ENCODE peak calls at places on chromosomes 5 and 9, in eight cellular contexts. One of them, this sample, is unnamed. For H3K9me3 and H3K36me3, the result is how much of the 10 kb centered on the place peaks cover.

GRCh38 chr5:73823508-73823925 is 197.5 kb downstream of the ARHGEF28 start:
- DNase-seq in psoas muscle: no peak
- DNase-seq in ovary: no peak
- DNase-seq in tibial nerve: no peak
- DNase-seq in OCI-LY7: no peak
- DNase-seq in heart right ventricle: no peak
- DNase-seq in suprapubic skin: no peak
- DNase-seq in sigmoid colon: no peak
- DNase-seq in this sample: no peak

GRCh38 chr5:14946813-14947640 is 75.4 kb upstream of the ANKH start:
- DNase-seq in psoas muscle: no peak
- DNase-seq in ovary: no peak
- DNase-seq in tibial nerve: no peak
- DNase-seq in OCI-LY7: peak
- DNase-seq in heart right ventricle: no peak
- DNase-seq in suprapubic skin: no peak
- DNase-seq in sigmoid colon: no peak
- DNase-seq in this sample: no peak

GRCh38 chr9:122806661-122807060 is 6.7 kb downstream of the OR1K1 start:
- DNase-seq in psoas muscle: no peak
- DNase-seq in ovary: no peak
- DNase-seq in tibial nerve: no peak
- DNase-seq in OCI-LY7: no peak
- DNase-seq in heart right ventricle: no peak
- DNase-seq in suprapubic skin: no peak
- DNase-seq in sigmoid colon: no peak
- DNase-seq in this sample: no peak

GRCh38 chr5:78295035-78295961 is 800 bp upstream of the AP3B1 start:
- DNase-seq in psoas muscle: peak
- DNase-seq in ovary: peak
- DNase-seq in tibial nerve: no peak
- DNase-seq in OCI-LY7: peak
- DNase-seq in heart right ventricle: peak
- DNase-seq in suprapubic skin: peak
- DNase-seq in sigmoid colon: peak
- DNase-seq in this sample: no peak

GRCh38 chr9:35660966-35661413 is 2.9 kb downstream of the CCDC107 start:
- DNase-seq in psoas muscle: no peak
- DNase-seq in ovary: no peak
- DNase-seq in tibial nerve: no peak
- DNase-seq in OCI-LY7: no peak
- DNase-seq in heart right ventricle: no peak
- DNase-seq in suprapubic skin: no peak
- DNase-seq in sigmoid colon: peak
- DNase-seq in this sample: no peak

GRCh38 chr5:138981131-138981530 is 106.0 kb upstream of the LRRTM2 start:
- DNase-seq in psoas muscle: no peak
- DNase-seq in ovary: no peak
- DNase-seq in tibial nerve: no peak
- DNase-seq in OCI-LY7: no peak
- DNase-seq in heart right ventricle: no peak
- DNase-seq in suprapubic skin: no peak
- DNase-seq in sigmoid colon: no peak
- DNase-seq in this sample: peak

GRCh38 chr9:93417538-93417937 is 33.9 kb upstream of the FAM120A start:
- DNase-seq in psoas muscle: no peak
- DNase-seq in ovary: no peak
- DNase-seq in tibial nerve: no peak
- DNase-seq in OCI-LY7: no peak
- DNase-seq in heart right ventricle: no peak
- DNase-seq in suprapubic skin: no peak
- DNase-seq in sigmoid colon: no peak
- DNase-seq in this sample: no peak

GRCh38 chr9:133665096-133665495 is 28.9 kb downstream of the DBH start:
- DNase-seq in psoas muscle: no peak
- DNase-seq in ovary: no peak
- DNase-seq in tibial nerve: no peak
- DNase-seq in OCI-LY7: no peak
- DNase-seq in heart right ventricle: no peak
- DNase-seq in suprapubic skin: no peak
- DNase-seq in sigmoid colon: no peak
- DNase-seq in this sample: no peak

GRCh38 chr9:89986190-89986589 is 381.4 kb downstream of the GADD45G start:
- DNase-seq in psoas muscle: no peak
- DNase-seq in ovary: no peak
- DNase-seq in tibial nerve: no peak
- DNase-seq in OCI-LY7: no peak
- DNase-seq in heart right ventricle: no peak
- DNase-seq in suprapubic skin: no peak
- DNase-seq in sigmoid colon: no peak
- DNase-seq in this sample: no peak

GRCh38 chr9:114196924-114197570 is 41.7 kb downstream of the COL27A1 start:
- DNase-seq in psoas muscle: no peak
- DNase-seq in ovary: no peak
- DNase-seq in tibial nerve: no peak
- DNase-seq in OCI-LY7: peak
- DNase-seq in heart right ventricle: no peak
- DNase-seq in suprapubic skin: no peak
- DNase-seq in sigmoid colon: no peak
- DNase-seq in this sample: no peak

GRCh38 chr9:72213906-72214305 is 64.7 kb downstream of the GDA start:
- DNase-seq in psoas muscle: no peak
- DNase-seq in ovary: no peak
- DNase-seq in tibial nerve: no peak
- DNase-seq in OCI-LY7: no peak
- DNase-seq in heart right ventricle: no peak
- DNase-seq in suprapubic skin: no peak
- DNase-seq in sigmoid colon: no peak
- DNase-seq in this sample: no peak

GRCh38 chr9:130128251-130128650 is 44.0 kb upstream of the NCS1 start:
- DNase-seq in psoas muscle: no peak
- DNase-seq in ovary: no peak
- DNase-seq in tibial nerve: no peak
- DNase-seq in OCI-LY7: peak
- DNase-seq in heart right ventricle: no peak
- DNase-seq in suprapubic skin: no peak
- DNase-seq in sigmoid colon: no peak
- DNase-seq in this sample: no peak

GRCh38 chr5:26329562-26330189 is 708.7 kb downstream of the CDH9 start:
- DNase-seq in psoas muscle: no peak
- DNase-seq in ovary: no peak
- DNase-seq in tibial nerve: no peak
- DNase-seq in OCI-LY7: no peak
- DNase-seq in heart right ventricle: no peak
- DNase-seq in suprapubic skin: no peak
- DNase-seq in sigmoid colon: no peak
- DNase-seq in this sample: no peak

DNA sequence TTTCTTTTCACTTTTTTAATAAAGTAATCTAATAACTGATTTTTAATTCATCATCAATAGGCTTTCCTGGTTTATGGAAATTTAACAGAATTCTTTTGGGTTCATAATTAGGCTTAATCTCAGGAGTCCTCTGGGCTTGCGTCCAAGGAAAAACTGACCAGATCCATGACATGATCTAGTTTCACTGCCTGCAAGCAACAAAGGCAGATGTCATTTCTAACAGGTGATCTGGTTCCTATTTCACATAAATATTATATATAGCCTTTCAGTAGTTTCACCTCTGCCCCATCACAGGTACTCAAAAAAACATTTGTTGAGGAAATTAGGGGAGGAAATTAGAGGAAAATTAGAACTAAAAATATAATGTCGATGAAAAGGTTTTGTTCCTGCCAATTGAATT is 126.4 kb downstream of the FBXL17 start:
- DNase-seq in psoas muscle: no peak
- DNase-seq in ovary: no peak
- DNase-seq in tibial nerve: no peak
- DNase-seq in OCI-LY7: no peak
- DNase-seq in heart right ventricle: no peak
- DNase-seq in suprapubic skin: no peak
- DNase-seq in sigmoid colon: no peak
- DNase-seq in this sample: no peak
- H3K9me3 ChIP-seq in psoas muscle: under half
- H3K9me3 ChIP-seq in ovary: under half
- H3K9me3 ChIP-seq in tibial nerve: under half
- H3K9me3 ChIP-seq in OCI-LY7: under half
- H3K9me3 ChIP-seq in heart right ventricle: under half
- H3K9me3 ChIP-seq in suprapubic skin: under half
- H3K9me3 ChIP-seq in sigmoid colon: under half
- H3K9me3 ChIP-seq in this sample: under half

GRCh38 chr9:95063300-95063699 is 254.2 kb downstream of the FANCC start:
- DNase-seq in psoas muscle: no peak
- DNase-seq in ovary: no peak
- DNase-seq in tibial nerve: no peak
- DNase-seq in OCI-LY7: no peak
- DNase-seq in heart right ventricle: no peak
- DNase-seq in suprapubic skin: no peak
- DNase-seq in sigmoid colon: no peak
- DNase-seq in this sample: no peak
- H3K36me3 ChIP-seq in psoas muscle: under half
- H3K36me3 ChIP-seq in ovary: under half
- H3K36me3 ChIP-seq in tibial nerve: under half
- H3K36me3 ChIP-seq in OCI-LY7: under half
- H3K36me3 ChIP-seq in heart right ventricle: half or more
- H3K36me3 ChIP-seq in suprapubic skin: under half
- H3K36me3 ChIP-seq in sigmoid colon: under half
- H3K36me3 ChIP-seq in this sample: half or more

DNA sequence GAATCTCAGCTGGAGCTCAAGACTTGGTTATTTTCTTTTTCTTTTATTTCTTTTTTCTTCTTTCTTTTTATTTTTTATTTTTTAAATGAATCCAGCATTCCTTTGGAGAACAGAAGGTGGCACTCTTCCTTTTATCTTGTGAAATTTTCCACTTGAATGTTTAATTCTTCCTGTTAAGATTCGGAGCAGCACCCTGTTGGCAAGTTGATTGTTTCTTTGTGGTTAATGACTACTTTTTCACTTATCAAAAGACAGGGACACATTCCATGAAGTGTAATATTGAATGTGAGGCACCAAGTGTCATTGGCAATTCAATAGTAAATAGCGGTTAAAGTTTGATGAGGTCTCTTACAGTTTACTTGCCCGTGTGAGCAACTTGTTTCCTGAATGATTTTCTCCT is 240.5 kb upstream of the CHD1 start:
- DNase-seq in psoas muscle: no peak
- DNase-seq in ovary: no peak
- DNase-seq in tibial nerve: no peak
- DNase-seq in OCI-LY7: no peak
- DNase-seq in heart right ventricle: no peak
- DNase-seq in suprapubic skin: no peak
- DNase-seq in sigmoid colon: no peak
- DNase-seq in this sample: no peak
- TF ChIP-seq CTCF in psoas muscle: no peak
- TF ChIP-seq CTCF in ovary: no peak
- TF ChIP-seq CTCF in tibial nerve: no peak
- TF ChIP-seq CTCF in OCI-LY7: peak
- TF ChIP-seq CTCF in heart right ventricle: no peak
- TF ChIP-seq CTCF in suprapubic skin: no peak
- TF ChIP-seq CTCF in sigmoid colon: peak
- TF ChIP-seq CTCF in this sample: peak

GRCh38 chr5:122858451-122858850 is 13.0 kb downstream of the SNX24 start:
- DNase-seq in psoas muscle: no peak
- DNase-seq in ovary: no peak
- DNase-seq in tibial nerve: no peak
- DNase-seq in OCI-LY7: no peak
- DNase-seq in heart right ventricle: no peak
- DNase-seq in suprapubic skin: no peak
- DNase-seq in sigmoid colon: no peak
- DNase-seq in this sample: no peak

GRCh38 chr5:122864400-122864799 is 19.0 kb downstream of the SNX24 start:
- DNase-seq in psoas muscle: no peak
- DNase-seq in ovary: no peak
- DNase-seq in tibial nerve: no peak
- DNase-seq in OCI-LY7: no peak
- DNase-seq in heart right ventricle: no peak
- DNase-seq in suprapubic skin: no peak
- DNase-seq in sigmoid colon: no peak
- DNase-seq in this sample: no peak

GRCh38 chr5:122863240-122863639 is 17.8 kb downstream of the SNX24 start:
- DNase-seq in psoas muscle: no peak
- DNase-seq in ovary: no peak
- DNase-seq in tibial nerve: no peak
- DNase-seq in OCI-LY7: no peak
- DNase-seq in heart right ventricle: no peak
- DNase-seq in suprapubic skin: no peak
- DNase-seq in sigmoid colon: no peak
- DNase-seq in this sample: no peak

GRCh38 chr5:122864842-122865241 is 19.4 kb downstream of the SNX24 start:
- DNase-seq in psoas muscle: no peak
- DNase-seq in ovary: no peak
- DNase-seq in tibial nerve: no peak
- DNase-seq in OCI-LY7: no peak
- DNase-seq in heart right ventricle: no peak
- DNase-seq in suprapubic skin: no peak
- DNase-seq in sigmoid colon: no peak
- DNase-seq in this sample: no peak

GRCh38 chr5:122863721-122864120 is 18.3 kb downstream of the SNX24 start:
- DNase-seq in psoas muscle: no peak
- DNase-seq in ovary: no peak
- DNase-seq in tibial nerve: no peak
- DNase-seq in OCI-LY7: no peak
- DNase-seq in heart right ventricle: no peak
- DNase-seq in suprapubic skin: no peak
- DNase-seq in sigmoid colon: no peak
- DNase-seq in this sample: no peak
- H3K9me3 ChIP-seq in psoas muscle: under half
- H3K9me3 ChIP-seq in ovary: under half
- H3K9me3 ChIP-seq in tibial nerve: under half
- H3K9me3 ChIP-seq in OCI-LY7: under half
- H3K9me3 ChIP-seq in heart right ventricle: under half
- H3K9me3 ChIP-seq in suprapubic skin: under half
- H3K9me3 ChIP-seq in sigmoid colon: under half
- H3K9me3 ChIP-seq in this sample: under half